ENCODE peak calls at places on chromosomes 13 and 19, in eight cellular contexts. U, V, N, X, A, I, W and Q are unnamed samples.

GRCh38 chr13:73060251-73061160 is 1.7 kb downstream of the KLF5 start:
- DNase-seq in V (no peak), N (peak; percentile 61), X (peak; percentile 23), A (peak; percentile 23), I (peak; percentile 86), W (peak; percentile 73), U (peak; percentile 85), Q (peak; percentile 14)

GRCh38 chr19:18346091-18346490 is 5.7 kb downstream of the PGPEP1 start:
- DNase-seq in I (no peak), U (peak; percentile 91), W (peak; percentile 57), X (no peak), A (peak; percentile 57), V (no peak), N (no peak), Q (no peak)

GRCh38 chr19:40274585-40275544 is 10.3 kb downstream of the AKT2 start:
- DNase-seq in W (no peak), X (no peak), U (no peak), N (no peak), I (no peak), V (no peak), A (no peak), Q (no peak)

GRCh38 chr19:15421136-15421535 is 2.3 kb upstream of the AKAP8L start:
- DNase-seq in W (no peak), I (no peak), N (peak; percentile 37), U (no peak), X (no peak), A (no peak), V (no peak), Q (no peak)

GRCh38 chr19:52603558-52604207 is 33.6 kb downstream of the ZNF701 start:
- DNase-seq in W (no peak), I (peak; percentile 18), X (no peak), N (no peak), A (no peak), V (no peak), U (peak; percentile 52), Q (no peak)

GRCh38 chr19:4916292-4917082 is 7.2 kb downstream of the UHRF1 start:
- DNase-seq in X (no peak), I (no peak), W (no peak), N (no peak), A (no peak), V (no peak), U (no peak), Q (no peak)

GRCh38 chr13:43698743-43699142 is 88.0 kb downstream of the ENOX1 start:
- DNase-seq in X (no peak), A (no peak), U (no peak), I (peak; percentile 35), V (no peak), W (peak; percentile 20), N (no peak), Q (no peak)

GRCh38 chr19:18090545-18091216 is 3.9 kb upstream of the IL12RB1 start:
- DNase-seq in A (no peak), N (no peak), X (no peak), I (no peak), W (no peak), U (no peak), V (no peak), Q (no peak)

GRCh38 chr13:94009696-94010095 is 469.8 kb downstream of the DCT start:
- DNase-seq in W (peak; percentile 30), U (peak; percentile 4), V (no peak), I (peak; percentile 59), A (no peak), X (no peak), N (no peak), Q (no peak)

GRCh38 chr13:63124863-63125262 is 1709.2 kb upstream of the PCDH20 start:
- DNase-seq in W (peak; percentile 8), I (peak; percentile 25), A (peak; percentile 57), X (no peak), V (no peak), N (no peak), U (peak; percentile 45), Q (no peak)

GRCh38 chr13:67231481-67231940 is 1.4 kb upstream of the PCDH9 start:
- DNase-seq in U (no peak), A (no peak), N (no peak), X (no peak), W (no peak), V (no peak), I (peak; percentile 8), Q (no peak)

GRCh38 chr13:105773887-105774538 is 761.4 kb downstream of the EFNB2 start:
- DNase-seq in N (no peak), U (peak; percentile 86), I (peak; percentile 97), A (peak; percentile 40), W (peak; percentile 84), V (no peak), X (no peak), Q (no peak)

GRCh38 chr13:33611016-33611805 is 206.7 kb upstream of the RFC3 start:
- DNase-seq in X (peak; percentile 42), A (peak; percentile 81), W (no peak), I (peak; percentile 85), N (peak; percentile 68), U (no peak), V (no peak), Q (peak; percentile 70)

GRCh38 chr13:97695684-97696083 is 257.8 kb upstream of the IPO5 start:
- DNase-seq in N (no peak), U (no peak), X (no peak), V (no peak), A (no peak), W (no peak), I (no peak), Q (no peak)

GRCh38 chr19:33368074-33368864 is 5.2 kb upstream of the CEBPG start:
- DNase-seq in V (no peak), N (no peak), A (no peak), I (peak; percentile 54), W (peak; percentile 94), X (no peak), U (peak; percentile 56), Q (no peak)

GRCh38 chr19:43229315-43229714 is 23.9 kb upstream of the PSG4 start:
- DNase-seq in X (no peak), I (peak; percentile 11), N (no peak), V (no peak), W (no peak), U (peak; percentile 81), A (no peak), Q (no peak)

GRCh38 chr13:25783480-25784081 is 268.2 kb downstream of the SHISA2 start:
- DNase-seq in N (no peak), I (no peak), A (no peak), V (no peak), X (no peak), W (peak; percentile 36), U (peak; percentile 40), Q (no peak)

GRCh38 chr19:42175952-42176648 is 41.4 kb downstream of the DEDD2 start:
- DNase-seq in V (no peak), X (no peak), I (peak; percentile 31), U (no peak), N (no peak), W (no peak), A (no peak), Q (no peak)

GRCh38 chr13:31334547-31334946 is 134.8 kb downstream of the B3GLCT start:
- DNase-seq in V (no peak), U (no peak), W (no peak), A (no peak), X (no peak), I (no peak), N (no peak), Q (no peak)

GRCh38 chr19:38665950-38666661 is 18.7 kb downstream of the ACTN4 start:
- DNase-seq in U (peak; percentile 48), V (no peak), I (peak; percentile 79), A (peak; percentile 40), N (peak; percentile 75), W (peak; percentile 79), X (peak; percentile 57), Q (peak; percentile 55)
- H3K4me1 ChIP-seq in U (peaks cover 73% of the 10 kb centered on the region), V (peaks cover 87% of the 10 kb centered on the region), I (peaks cover 51% of the 10 kb centered on the region), A (peaks cover 74% of the 10 kb centered on the region), N (peaks cover 100% of the 10 kb centered on the region), W (peaks cover 64% of the 10 kb centered on the region), X (peaks cover 98% of the 10 kb centered on the region), Q (peaks cover 100% of the 10 kb centered on the region)

GRCh38 chr13:22061371-22061805 is 390.5 kb downstream of the FGF9 start:
- DNase-seq in A (no peak), I (no peak), U (peak; percentile 78), V (no peak), N (no peak), W (no peak), X (no peak), Q (no peak)
- H3K4me1 ChIP-seq in A (no peaks in the 10 kb centered on the region), I (no peaks in the 10 kb centered on the region), U (peaks cover 7% of the 10 kb centered on the region), V (no peaks in the 10 kb centered on the region), N (no peaks in the 10 kb centered on the region), W (no peaks in the 10 kb centered on the region), X (no peaks in the 10 kb centered on the region), Q (no peaks in the 10 kb centered on the region)

DNA sequence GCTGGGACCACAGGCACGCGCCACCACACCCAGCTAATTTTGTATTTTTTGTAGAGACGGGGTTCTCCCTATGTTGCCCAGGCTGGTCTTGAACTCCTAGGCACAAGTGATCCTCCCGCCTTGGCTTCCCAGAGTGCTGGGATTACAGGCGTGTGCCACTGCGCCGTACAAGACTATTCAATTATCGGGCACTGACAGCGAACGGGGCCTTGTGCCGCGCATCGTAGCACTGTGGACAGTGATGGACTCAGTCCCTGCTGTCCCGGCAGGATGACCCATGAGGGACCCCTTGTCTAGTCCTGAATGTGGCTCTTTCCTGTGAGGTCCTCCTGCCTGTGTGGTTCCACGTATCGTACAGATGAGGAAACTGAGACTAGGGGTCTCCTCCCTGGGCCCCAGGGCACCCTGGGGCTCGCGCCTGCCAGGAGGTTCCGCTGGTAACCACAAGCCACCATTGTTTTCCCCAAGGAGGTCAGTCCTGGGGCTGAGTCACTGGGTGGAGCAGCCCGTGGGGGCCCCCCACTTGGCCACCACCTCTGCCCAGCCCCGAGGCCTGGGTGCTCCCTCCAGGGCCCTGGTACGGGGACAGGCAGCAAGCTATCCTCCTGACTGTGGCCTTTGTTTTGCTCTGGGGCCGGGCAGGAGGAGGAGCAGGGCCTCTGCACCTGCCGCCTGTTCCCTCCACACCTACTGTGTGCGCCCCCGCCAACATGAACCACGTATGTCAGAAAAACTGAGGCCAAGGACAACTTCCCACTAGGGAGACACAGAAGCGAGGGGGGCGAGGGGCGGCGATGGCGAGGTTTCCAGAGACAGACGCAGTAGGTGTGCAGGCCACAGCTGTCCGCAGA is 2.9 kb upstream of the TCF3 start:
- DNase-seq in U (no peak), X (no peak), I (no peak), V (no peak), N (no peak), A (no peak), W (no peak), Q (no peak)
- H3K4me1 ChIP-seq in U (peaks cover 6% of the 10 kb centered on the region), X (peaks cover 15% of the 10 kb centered on the region), I (no peaks in the 10 kb centered on the region), V (peaks cover 9% of the 10 kb centered on the region), N (peaks cover 11% of the 10 kb centered on the region), A (peaks cover 2% of the 10 kb centered on the region), W (peaks cover 4% of the 10 kb centered on the region), Q (peaks cover 15% of the 10 kb centered on the region)

GRCh38 chr19:2051771-2052704 is 994 bp upstream of the MKNK2 start:
- DNase-seq in U (no peak), V (no peak), W (peak; percentile 41), N (peak; percentile 75), X (no peak), A (no peak), I (no peak), Q (peak; percentile 75)
- H3K4me1 ChIP-seq in U (peaks cover 17% of the 10 kb centered on the region), V (peaks cover 76% of the 10 kb centered on the region), W (peaks cover 5% of the 10 kb centered on the region), N (peaks cover 40% of the 10 kb centered on the region), X (peaks cover 57% of the 10 kb centered on the region), A (peaks cover 25% of the 10 kb centered on the region), I (peaks cover 28% of the 10 kb centered on the region), Q (peaks cover 66% of the 10 kb centered on the region)

DNA sequence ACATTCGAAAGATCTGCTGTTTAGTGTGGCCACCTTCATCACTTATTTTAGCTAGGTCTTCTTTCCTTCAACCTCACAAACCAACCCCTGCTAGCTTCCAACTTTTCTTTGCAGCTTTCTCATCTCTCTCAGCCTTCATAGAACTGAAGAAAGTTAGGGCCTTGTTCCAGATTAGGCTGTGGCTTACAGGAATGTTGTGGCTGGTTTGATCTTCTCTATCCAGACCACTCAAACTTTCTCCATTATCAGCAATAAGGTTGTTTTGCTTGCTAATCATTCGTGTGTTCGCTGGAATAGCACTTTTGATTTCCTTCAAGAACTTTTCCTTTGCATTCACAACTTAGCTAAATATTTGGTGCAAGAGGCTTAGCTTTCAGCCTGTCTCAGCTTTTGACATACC is 44.7 kb downstream of the CARS2 start:
- DNase-seq in W (no peak), U (no peak), A (no peak), N (no peak), X (no peak), I (peak; percentile 66), V (no peak), Q (no peak)
- H3K4me1 ChIP-seq in W (no peaks in the 10 kb centered on the region), U (peaks cover 8% of the 10 kb centered on the region), A (no peaks in the 10 kb centered on the region), N (no peaks in the 10 kb centered on the region), X (no peaks in the 10 kb centered on the region), I (no peaks in the 10 kb centered on the region), V (no peaks in the 10 kb centered on the region), Q (no peaks in the 10 kb centered on the region)